ENCODE peak calls at places on chromosomes 7 and 10, in nine cellular contexts. One of them, this sample, is unnamed.

GRCh38 chr10:24718031-24718855 is 5.4 kb downstream of the ARHGAP21 start:
- DNase-seq in foreskin melanocyte: no peak
- DNase-seq in activated naive CD8-positive, alpha-beta T cell treated with anti-CD3 and anti-CD28 coated beads, Interleukin-2, amount 50 U/mL, for 24 hours: no peak
- DNase-seq in AG10803: peak
- DNase-seq in dorsolateral prefrontal cortex: no peak
- DNase-seq in NCI-H774: no peak
- DNase-seq in GM12865: no peak
- DNase-seq in fibroblast of mammary gland: peak
- DNase-seq in IMR-90: peak
- DNase-seq in this sample: peak

GRCh38 chr7:25795824-25796235 is 356.2 kb upstream of the NFE2L3 start:
- DNase-seq in AG10803: peak
- DNase-seq in IMR-90: peak
- DNase-seq in foreskin melanocyte: no peak
- DNase-seq in fibroblast of mammary gland: peak
- DNase-seq in dorsolateral prefrontal cortex: no peak
- DNase-seq in GM12865: peak
- DNase-seq in activated naive CD8-positive, alpha-beta T cell treated with anti-CD3 and anti-CD28 coated beads, Interleukin-2, amount 50 U/mL, for 24 hours: no peak
- DNase-seq in NCI-H774: no peak
- DNase-seq in this sample: peak

GRCh38 chr10:110793128-110793812 is 78.5 kb upstream of the PDCD4 start:
- DNase-seq in dorsolateral prefrontal cortex: no peak
- DNase-seq in foreskin melanocyte: no peak
- DNase-seq in AG10803: no peak
- DNase-seq in GM12865: no peak
- DNase-seq in IMR-90: no peak
- DNase-seq in fibroblast of mammary gland: no peak
- DNase-seq in activated naive CD8-positive, alpha-beta T cell treated with anti-CD3 and anti-CD28 coated beads, Interleukin-2, amount 50 U/mL, for 24 hours: no peak
- DNase-seq in NCI-H774: no peak
- DNase-seq in this sample: no peak

GRCh38 chr10:26211781-26212444 is 4.7 kb upstream of the GAD2 start:
- DNase-seq in IMR-90: no peak
- DNase-seq in GM12865: no peak
- DNase-seq in AG10803: no peak
- DNase-seq in foreskin melanocyte: no peak
- DNase-seq in activated naive CD8-positive, alpha-beta T cell treated with anti-CD3 and anti-CD28 coated beads, Interleukin-2, amount 50 U/mL, for 24 hours: no peak
- DNase-seq in NCI-H774: no peak
- DNase-seq in dorsolateral prefrontal cortex: no peak
- DNase-seq in fibroblast of mammary gland: no peak
- DNase-seq in this sample: no peak

GRCh38 chr10:118960166-118961090 is 69.1 kb upstream of the NANOS1 start:
- DNase-seq in AG10803: peak
- DNase-seq in GM12865: no peak
- DNase-seq in IMR-90: no peak
- DNase-seq in foreskin melanocyte: peak
- DNase-seq in fibroblast of mammary gland: peak
- DNase-seq in dorsolateral prefrontal cortex: no peak
- DNase-seq in NCI-H774: no peak
- DNase-seq in activated naive CD8-positive, alpha-beta T cell treated with anti-CD3 and anti-CD28 coated beads, Interleukin-2, amount 50 U/mL, for 24 hours: no peak
- DNase-seq in this sample: no peak

GRCh38 chr7:29488977-29489376 is 74.7 kb upstream of the PRR15 start:
- DNase-seq in AG10803: peak
- DNase-seq in dorsolateral prefrontal cortex: no peak
- DNase-seq in IMR-90: peak
- DNase-seq in activated naive CD8-positive, alpha-beta T cell treated with anti-CD3 and anti-CD28 coated beads, Interleukin-2, amount 50 U/mL, for 24 hours: no peak
- DNase-seq in NCI-H774: no peak
- DNase-seq in GM12865: no peak
- DNase-seq in fibroblast of mammary gland: peak
- DNase-seq in foreskin melanocyte: no peak
- DNase-seq in this sample: peak

GRCh38 chr10:59175538-59176240 is 754 bp upstream of the PHYHIPL start:
- DNase-seq in NCI-H774: peak
- DNase-seq in activated naive CD8-positive, alpha-beta T cell treated with anti-CD3 and anti-CD28 coated beads, Interleukin-2, amount 50 U/mL, for 24 hours: no peak
- DNase-seq in GM12865: peak
- DNase-seq in IMR-90: no peak
- DNase-seq in dorsolateral prefrontal cortex: peak
- DNase-seq in foreskin melanocyte: no peak
- DNase-seq in AG10803: no peak
- DNase-seq in fibroblast of mammary gland: no peak
- DNase-seq in this sample: no peak

GRCh38 chr10:31751401-31752080 is 177.1 kb downstream of the ARHGAP12 start:
- DNase-seq in dorsolateral prefrontal cortex: no peak
- DNase-seq in fibroblast of mammary gland: no peak
- DNase-seq in foreskin melanocyte: no peak
- DNase-seq in activated naive CD8-positive, alpha-beta T cell treated with anti-CD3 and anti-CD28 coated beads, Interleukin-2, amount 50 U/mL, for 24 hours: no peak
- DNase-seq in GM12865: no peak
- DNase-seq in NCI-H774: no peak
- DNase-seq in AG10803: no peak
- DNase-seq in IMR-90: no peak
- DNase-seq in this sample: no peak

GRCh38 chr10:23371073-23371472 is 26.5 kb upstream of the C10orf67 start:
- DNase-seq in NCI-H774: no peak
- DNase-seq in IMR-90: no peak
- DNase-seq in activated naive CD8-positive, alpha-beta T cell treated with anti-CD3 and anti-CD28 coated beads, Interleukin-2, amount 50 U/mL, for 24 hours: no peak
- DNase-seq in dorsolateral prefrontal cortex: no peak
- DNase-seq in GM12865: no peak
- DNase-seq in fibroblast of mammary gland: no peak
- DNase-seq in AG10803: no peak
- DNase-seq in foreskin melanocyte: no peak
- DNase-seq in this sample: no peak

GRCh38 chr10:28432210-28432676 is 100.7 kb upstream of the WAC start:
- DNase-seq in dorsolateral prefrontal cortex: peak
- DNase-seq in NCI-H774: peak
- DNase-seq in activated naive CD8-positive, alpha-beta T cell treated with anti-CD3 and anti-CD28 coated beads, Interleukin-2, amount 50 U/mL, for 24 hours: peak
- DNase-seq in IMR-90: peak
- DNase-seq in foreskin melanocyte: peak
- DNase-seq in fibroblast of mammary gland: peak
- DNase-seq in GM12865: peak
- DNase-seq in AG10803: peak
- DNase-seq in this sample: peak

GRCh38 chr10:33801705-33802104 is 467.2 kb upstream of the NRP1 start:
- DNase-seq in AG10803: no peak
- DNase-seq in activated naive CD8-positive, alpha-beta T cell treated with anti-CD3 and anti-CD28 coated beads, Interleukin-2, amount 50 U/mL, for 24 hours: no peak
- DNase-seq in dorsolateral prefrontal cortex: no peak
- DNase-seq in IMR-90: peak
- DNase-seq in NCI-H774: no peak
- DNase-seq in GM12865: no peak
- DNase-seq in foreskin melanocyte: no peak
- DNase-seq in fibroblast of mammary gland: peak
- DNase-seq in this sample: peak

GRCh38 chr7:115941703-115942268 is 88.8 kb downstream of the TFEC start:
- DNase-seq in NCI-H774: no peak
- DNase-seq in foreskin melanocyte: peak
- DNase-seq in GM12865: no peak
- DNase-seq in fibroblast of mammary gland: peak
- DNase-seq in activated naive CD8-positive, alpha-beta T cell treated with anti-CD3 and anti-CD28 coated beads, Interleukin-2, amount 50 U/mL, for 24 hours: no peak
- DNase-seq in dorsolateral prefrontal cortex: no peak
- DNase-seq in IMR-90: peak
- DNase-seq in AG10803: peak
- DNase-seq in this sample: peak

GRCh38 chr10:71484352-71484751 is 87.6 kb downstream of the CDH23 start:
- DNase-seq in NCI-H774: no peak
- DNase-seq in IMR-90: no peak
- DNase-seq in dorsolateral prefrontal cortex: no peak
- DNase-seq in fibroblast of mammary gland: no peak
- DNase-seq in foreskin melanocyte: no peak
- DNase-seq in activated naive CD8-positive, alpha-beta T cell treated with anti-CD3 and anti-CD28 coated beads, Interleukin-2, amount 50 U/mL, for 24 hours: no peak
- DNase-seq in AG10803: no peak
- DNase-seq in GM12865: no peak
- DNase-seq in this sample: no peak